ENCODE peak calls at places on chromosomes 11 and 22, in eight cellular contexts. C is stimulated activated CD4-positive, alpha-beta T cell treated with anti-CD3 and anti-CD28 coated beads, Interleukin-12 subunit alpha, Interleukin-12 subunit beta, amount 100 ng/mL, for 4 hours; M is A172; F is body of pancreas; G is RCC 7860; I is MV-4-11; U is HEK293T; Q is caudate nucleus. V is an unnamed sample.
A peak's percentile ranks its signal among the peaks of the same experiment; 100 is the strongest.

GRCh38 chr11:57622263-57622662 is 24.8 kb downstream of the SERPING1 start:
- DNase-seq in C (no peak), M (no peak), F (no peak), G (no peak), I (no peak), U (no peak), Q (no peak), V (no peak)

GRCh38 chr11:126978155-126978554 is 22.4 kb downstream of the KIRREL3 start:
- DNase-seq in C (no peak), M (no peak), F (no peak), G (no peak), I (no peak), U (no peak), Q (no peak), V (peak; percentile 43)

GRCh38 chr22:47042116-47042825 is 279.8 kb downstream of the TBC1D22A start:
- DNase-seq in C (no peak), M (no peak), F (no peak), G (no peak), I (no peak), U (no peak), Q (no peak), V (no peak)

GRCh38 chr22:34847072-34847471 is 218.9 kb upstream of the ISX start:
- DNase-seq in C (no peak), M (no peak), F (no peak), G (peak; percentile 89), I (peak; percentile 89), U (no peak), Q (no peak), V (no peak)

GRCh38 chr11:102534261-102534872 is 3.8 kb upstream of the MMP7 start:
- DNase-seq in C (no peak), M (no peak), F (no peak), G (no peak), I (no peak), U (no peak), Q (no peak), V (no peak)

GRCh38 chr22:31496735-31497146 is 405 bp downstream of the SFI1 start:
- DNase-seq in C (peak; percentile 35), M (no peak), F (no peak), G (no peak), I (no peak), U (peak; percentile 46), Q (no peak), V (no peak)

GRCh38 chr11:131465746-131466145 is 95.3 kb downstream of the NTM start:
- DNase-seq in C (no peak), M (no peak), F (no peak), G (no peak), I (no peak), U (no peak), Q (no peak), V (peak; percentile 38)

GRCh38 chr22:42214625-42215415 is 55.6 kb downstream of the TCF20 start:
- DNase-seq in C (no peak), M (no peak), F (no peak), G (no peak), I (no peak), U (no peak), Q (peak; percentile 83), V (no peak)

GRCh38 chr11:128284634-128285033 is 302.7 kb downstream of the ETS1 start:
- DNase-seq in C (no peak), M (no peak), F (no peak), G (no peak), I (no peak), U (no peak), Q (no peak), V (no peak)

GRCh38 chr11:86551286-86551685 is 121.1 kb downstream of the ME3 start:
- DNase-seq in C (no peak), M (peak; percentile 84), F (peak; percentile 67), G (peak; percentile 88), I (no peak), U (no peak), Q (no peak), V (no peak)

GRCh38 chr22:37088108-37088605 is 21.4 kb downstream of the TMPRSS6 start:
- DNase-seq in C (no peak), M (peak; percentile 6), F (no peak), G (no peak), I (no peak), U (no peak), Q (no peak), V (no peak)

GRCh38 chr11:62922189-62922589 is 1.0 kb upstream of the CHRM1 start:
- DNase-seq in C (no peak), M (no peak), F (no peak), G (no peak), I (no peak), U (no peak), Q (peak; percentile 65), V (no peak)